ENCODE peak calls at places on chromosome 21, in eight cellular contexts. K, F, L, H, N, M, Z and T are unnamed samples.

GRCh38 chr21:34679056-34679455 is 10.3 kb downstream of the CLIC6 start:
- DNase-seq in K (no peak), F (no peak), L (no peak), H (no peak), N (no peak), M (no peak), Z (no peak), T (no peak)

GRCh38 chr21:42165901-42166300 is 53.0 kb upstream of the ABCG1 start:
- DNase-seq in K (no peak), F (no peak), L (no peak), H (no peak), N (peak; percentile 15), M (no peak), Z (no peak), T (no peak)

GRCh38 chr21:26405071-26405470 is 168.0 kb downstream of the CYYR1 start:
- DNase-seq in K (no peak), F (peak; percentile 54), L (no peak), H (peak; percentile 21), N (no peak), M (peak; percentile 80), Z (peak; percentile 36), T (no peak)

GRCh38 chr21:20276954-20277353 is 721.3 kb upstream of the NCAM2 start:
- DNase-seq in K (no peak), F (no peak), L (no peak), H (no peak), N (no peak), M (no peak), Z (no peak), T (no peak)

GRCh38 chr21:27817061-27817460 is 850.2 kb upstream of the ADAMTS5 start:
- DNase-seq in K (no peak), F (peak; percentile 82), L (no peak), H (peak; percentile 67), N (no peak), M (no peak), Z (no peak), T (no peak)

GRCh38 chr21:34912022-34912933 is 136.8 kb downstream of the RUNX1 start:
- DNase-seq in K (no peak), F (no peak), L (peak; percentile 88), H (no peak), N (no peak), M (peak; percentile 30), Z (no peak), T (no peak)

GRCh38 chr21:28548291-28548690 is 444.4 kb downstream of the LTN1 start:
- DNase-seq in K (no peak), F (no peak), L (no peak), H (no peak), N (no peak), M (peak; percentile 23), Z (no peak), T (no peak)

GRCh38 chr21:16624468-16625102 is 888.3 kb upstream of the CXADR start:
- DNase-seq in K (no peak), F (no peak), L (no peak), H (no peak), N (no peak), M (no peak), Z (no peak), T (no peak)

GRCh38 chr21:30168086-30168485 is 1.5 kb upstream of the CLDN17 start:
- DNase-seq in K (no peak), F (no peak), L (no peak), H (no peak), N (no peak), M (no peak), Z (no peak), T (no peak)

GRCh38 chr21:26127918-26128317 is 42.7 kb downstream of the APP start:
- DNase-seq in K (no peak), F (peak; percentile 59), L (no peak), H (no peak), N (no peak), M (peak; percentile 55), Z (no peak), T (no peak)

GRCh38 chr21:26280715-26281310 is 110.2 kb upstream of the APP start:
- DNase-seq in K (no peak), F (no peak), L (no peak), H (no peak), N (no peak), M (no peak), Z (no peak), T (no peak)

GRCh38 chr21:27196651-27197050 is 229.8 kb upstream of the ADAMTS5 start:
- DNase-seq in K (no peak), F (no peak), L (no peak), H (no peak), N (no peak), M (no peak), Z (no peak), T (no peak)

GRCh38 chr21:21458124-21458631 is 460.0 kb downstream of the NCAM2 start:
- DNase-seq in K (no peak), F (no peak), L (no peak), H (no peak), N (no peak), M (no peak), Z (no peak), T (no peak)

GRCh38 chr21:30306821-30307330 is 13.2 kb downstream of the KRTAP26-1 start:
- DNase-seq in K (no peak), F (no peak), L (no peak), H (no peak), N (peak; percentile 35), M (no peak), Z (no peak), T (no peak)

GRCh38 chr21:35257413-35257812 is 208.3 kb upstream of the RUNX1 start:
- DNase-seq in K (peak; percentile 32), F (peak; percentile 96), L (no peak), H (peak; percentile 62), N (peak; percentile 72), M (peak; percentile 98), Z (peak; percentile 90), T (no peak)

GRCh38 chr21:34129039-34129891 is 55.9 kb downstream of the MRPS6 start:
- DNase-seq in K (peak; percentile 74), F (peak; percentile 87), L (no peak), H (peak; percentile 85), N (peak; percentile 35), M (peak; percentile 95), Z (peak; percentile 88), T (peak; percentile 73)

GRCh38 chr21:28904961-28905435 is 87.7 kb downstream of the LTN1 start:
- DNase-seq in K (no peak), F (no peak), L (no peak), H (peak; percentile 15), N (no peak), M (no peak), Z (no peak), T (no peak)

GRCh38 chr21:25750085-25750484 is 15.3 kb downstream of the GABPA start:
- DNase-seq in K (no peak), F (no peak), L (peak; percentile 25), H (no peak), N (no peak), M (peak; percentile 15), Z (no peak), T (no peak)

GRCh38 chr21:43317254-43317748 is 109.6 kb downstream of the SIK1 start:
- DNase-seq in K (no peak), F (no peak), L (no peak), H (no peak), N (no peak), M (no peak), Z (no peak), T (no peak)

GRCh38 chr21:43313939-43314405 is 113.0 kb downstream of the SIK1 start:
- DNase-seq in K (no peak), F (no peak), L (no peak), H (no peak), N (no peak), M (no peak), Z (no peak), T (no peak)

GRCh38 chr21:43316156-43316845 is 110.6 kb downstream of the SIK1 start:
- DNase-seq in K (no peak), F (no peak), L (no peak), H (no peak), N (no peak), M (no peak), Z (no peak), T (no peak)

GRCh38 chr21:43313221-43313938 is 113.6 kb downstream of the SIK1 start:
- DNase-seq in K (no peak), F (no peak), L (no peak), H (no peak), N (no peak), M (no peak), Z (no peak), T (no peak)

GRCh38 chr21:43315244-43316137 is 111.4 kb downstream of the SIK1 start:
- DNase-seq in K (no peak), F (no peak), L (no peak), H (no peak), N (no peak), M (no peak), Z (no peak), T (no peak)
- TF ChIP-seq CTCF in K (no peak), F (no peak), L (no peak), H (peak; percentile 32), N (no peak), M (peak; percentile 46), Z (no peak), T (no peak)

DNA sequence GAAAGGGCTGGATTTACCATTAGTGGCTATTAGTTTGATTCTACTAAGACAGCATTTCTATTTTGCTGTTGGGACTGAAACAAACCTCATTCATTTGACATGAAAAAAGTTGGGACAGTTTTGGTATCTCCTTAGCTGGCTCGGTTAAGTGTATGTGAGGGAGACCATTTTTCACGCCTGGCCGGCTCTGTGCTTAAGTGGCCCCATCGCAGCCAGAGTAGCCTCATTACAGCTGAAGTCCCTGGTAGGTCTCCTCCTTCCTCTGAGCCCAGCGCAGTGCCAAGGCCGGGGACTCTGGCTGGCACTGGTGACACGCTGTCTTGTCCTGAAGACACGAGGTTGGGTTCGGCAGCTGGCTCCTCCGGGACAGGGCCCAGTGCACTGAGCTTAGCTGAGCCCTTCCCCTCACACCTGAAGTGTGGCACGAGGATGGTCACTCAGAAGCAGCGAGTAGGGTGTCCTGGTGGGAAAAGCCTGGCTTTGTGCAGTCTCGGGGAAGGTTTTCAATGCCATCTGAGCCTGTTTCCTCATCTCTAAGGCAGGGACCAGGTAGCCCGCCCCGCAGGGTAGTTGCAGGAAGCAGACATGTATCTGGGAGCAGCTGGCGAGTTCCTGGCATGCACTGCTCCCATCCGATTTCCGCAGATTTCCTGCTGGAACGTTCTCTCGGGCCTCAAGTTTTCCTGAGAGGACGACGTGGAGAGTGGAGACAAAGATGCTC is 196.5 kb downstream of the DYRK1A start:
- DNase-seq in K (no peak), F (no peak), L (no peak), H (no peak), N (no peak), M (no peak), Z (no peak), T (no peak)
- H3K4me3 ChIP-seq in K (peak overlapping the region; percentile 63), F (peak overlapping the region; percentile 55), L (peak overlapping the region; percentile 64), H (no peak overlapping the region), N (peak overlapping the region; percentile 72), M (peak overlapping the region; percentile 72), Z (peak overlapping the region; percentile 59), T (peak overlapping the region; percentile 78)

DNA sequence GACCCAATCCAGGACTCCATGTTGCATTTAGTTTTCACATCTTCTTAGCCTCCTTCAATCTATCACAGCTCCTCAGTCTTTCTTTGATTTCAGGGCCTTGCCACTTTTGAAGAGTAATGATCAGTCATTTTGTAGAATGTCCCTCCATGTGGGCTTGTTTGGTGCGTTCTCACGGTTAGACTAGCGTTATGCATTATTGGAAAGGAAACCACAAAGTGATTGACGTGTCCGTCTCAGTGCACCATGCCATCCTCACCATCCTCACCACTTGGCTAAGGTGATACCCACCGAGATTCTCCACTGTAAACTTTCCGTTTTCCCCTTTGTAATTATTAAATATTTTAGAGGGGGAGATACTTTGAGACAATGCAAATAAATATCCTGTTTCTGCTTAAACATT is 59.6 kb upstream of the OLIG2 start:
- DNase-seq in K (no peak), F (no peak), L (no peak), H (no peak), N (no peak), M (no peak), Z (no peak), T (no peak)
- TF ChIP-seq CTCF in K (no peak), F (no peak), L (no peak), H (no peak), N (no peak), M (no peak), Z (no peak), T (no peak)

GRCh38 chr21:46153259-46154154 is 1.9 kb downstream of the FTCD start:
- DNase-seq in K (peak; percentile 51), F (peak; percentile 60), L (peak; percentile 63), H (peak; percentile 82), N (peak; percentile 58), M (peak; percentile 69), Z (no peak), T (peak; percentile 61)
- H3K4me3 ChIP-seq in K (no peak overlapping the region), F (no peak overlapping the region), L (no peak overlapping the region), H (no peak overlapping the region), N (peak overlapping the region; percentile 28), M (peak overlapping the region; percentile 38), Z (no peak overlapping the region), T (peak overlapping the region; percentile 38)